ENCODE peak calls at places on chromosomes 7 and 10, in four cellular contexts. M is ELR, O is Calu3, H is pancreas. P is an unnamed sample.

GRCh38 chr7:2637505-2638223 is 5.9 kb downstream of the TTYH3 start:
- DNase-seq in M (no peak), O (no peak), H (peak), P (no peak)

GRCh38 chr7:95817846-95818245 is 45.5 kb downstream of the DYNC1I1 start:
- DNase-seq in M (no peak), O (no peak), H (no peak), P (no peak)

GRCh38 chr7:66768865-66769832 is 28.6 kb downstream of the RABGEF1 start:
- DNase-seq in M (peak), O (no peak), H (no peak), P (peak)

GRCh38 chr10:88474884-88475844 is 108.0 kb downstream of the RNLS start:
- DNase-seq in M (no peak), O (no peak), H (no peak), P (no peak)

GRCh38 chr7:134513169-134513752 is 14.1 kb upstream of the AKR1B10 start:
- DNase-seq in M (peak), O (peak), H (peak), P (peak)

GRCh38 chr10:28008054-28008453 is 9.2 kb upstream of the ODAD2 start:
- DNase-seq in M (peak), O (no peak), H (no peak), P (peak)

GRCh38 chr10:13860886-13861285 is 274.1 kb downstream of the PRPF18 start:
- DNase-seq in M (no peak), O (no peak), H (no peak), P (no peak)

GRCh38 chr7:40850017-40850416 is 715.2 kb downstream of the SUGCT start:
- DNase-seq in M (no peak), O (no peak), H (no peak), P (peak)

GRCh38 chr10:107971411-107971810 is 806.9 kb upstream of the SORCS1 start:
- DNase-seq in M (peak), O (no peak), H (no peak), P (peak)

GRCh38 chr10:99339077-99339476 is 9.9 kb downstream of the CNNM1 start:
- DNase-seq in M (peak), O (no peak), H (no peak), P (peak)

P was measured in M059J.